ENCODE peak calls at places on chromosome 14, in five cellular contexts. X is neural progenitor cell, I is cerebellar nuclear complex, G is T-cell, O is NCI-H2081. C is an unnamed sample.

GRCh38 chr14:68506645-68507405 is 286.0 kb downstream of the ZFP36L1 start:
- DNase-seq in X (no peak), I (no peak), G (peak), O (no peak), C (no peak)

GRCh38 chr14:89908712-89909450 is 45.6 kb downstream of the EFCAB11 start:
- DNase-seq in X (no peak), I (no peak), G (no peak), O (no peak), C (no peak)

GRCh38 chr14:51081209-51081608 is 13.7 kb downstream of the TRIM9 start:
- DNase-seq in X (no peak), I (no peak), G (no peak), O (no peak), C (no peak)

GRCh38 chr14:21941885-21942284 is 268.3 kb upstream of the OR4E1 start:
- DNase-seq in X (no peak), I (no peak), G (no peak), O (no peak), C (no peak)

GRCh38 chr14:105011312-105011990 is 9.4 kb downstream of the CDCA4 start:
- DNase-seq in X (no peak), I (peak), G (no peak), O (no peak), C (no peak)

GRCh38 chr14:69741055-69741454 is 25.9 kb upstream of the SRSF5 start:
- DNase-seq in X (no peak), I (no peak), G (no peak), O (no peak), C (no peak)

GRCh38 chr14:23910081-23910875 is 43.3 kb upstream of the DHRS4 start:
- DNase-seq in X (peak), I (no peak), G (no peak), O (peak), C (peak)

GRCh38 chr14:24224618-24225071 is 7.5 kb downstream of the NEDD8 start:
- DNase-seq in X (no peak), I (no peak), G (no peak), O (no peak), C (peak)

GRCh38 chr14:80584638-80585505 is 356.7 kb downstream of the CEP128 start:
- DNase-seq in X (no peak), I (no peak), G (no peak), O (peak), C (peak)

GRCh38 chr14:94543450-94544123 is 17.7 kb upstream of the SERPINA4 start:
- DNase-seq in X (peak), I (no peak), G (no peak), O (no peak), C (no peak)

GRCh38 chr14:29637406-29637805 is 290.2 kb downstream of the PRKD1 start:
- DNase-seq in X (no peak), I (no peak), G (no peak), O (peak), C (no peak)

GRCh38 chr14:69703047-69704046 is 63.6 kb upstream of the SRSF5 start:
- DNase-seq in X (no peak), I (no peak), G (no peak), O (no peak), C (no peak)

GRCh38 chr14:95185452-95186392 is 28.4 kb upstream of the DICER1 start:
- DNase-seq in X (no peak), I (no peak), G (peak), O (no peak), C (no peak)

GRCh38 chr14:23009939-23010718 is at the start of gene C14orf93:
- DNase-seq in X (peak), I (peak), G (peak), O (peak), C (peak)

GRCh38 chr14:73627033-73627432 is 14.7 kb downstream of the ACOT6 start:
- DNase-seq in X (no peak), I (no peak), G (no peak), O (no peak), C (no peak)

GRCh38 chr14:105885561-105886320 is 359.4 kb downstream of the TMEM121 start:
- DNase-seq in X (no peak), I (no peak), G (no peak), O (no peak), C (no peak)

GRCh38 chr14:59215353-59215752 is 26.9 kb downstream of the DAAM1 start:
- DNase-seq in X (no peak), I (peak), G (no peak), O (no peak), C (no peak)

GRCh38 chr14:54207075-54207474 is 189.7 kb upstream of the CDKN3 start:
- DNase-seq in X (no peak), I (no peak), G (no peak), O (no peak), C (no peak)

GRCh38 chr14:54175298-54175942 is 218.8 kb upstream of the BMP4 start:
- DNase-seq in X (peak), I (no peak), G (no peak), O (peak), C (peak)

GRCh38 chr14:102500190-102500661 is 9.3 kb downstream of the ANKRD9 start:
- DNase-seq in X (no peak), I (no peak), G (no peak), O (no peak), C (no peak)

GRCh38 chr14:94372021-94372605 is 16.3 kb downstream of the SERPINA1 start:
- DNase-seq in X (peak), I (no peak), G (no peak), O (no peak), C (no peak)

GRCh38 chr14:46574236-46574970 is 77.2 kb downstream of the RPL10L start:
- DNase-seq in X (no peak), I (no peak), G (no peak), O (no peak), C (peak)

GRCh38 chr14:29857545-29857944 is 70.1 kb downstream of the PRKD1 start:
- DNase-seq in X (no peak), I (no peak), G (no peak), O (no peak), C (no peak)

GRCh38 chr14:36065831-36066230 is 110.7 kb downstream of the PTCSC3 start:
- DNase-seq in X (no peak), I (no peak), G (no peak), O (no peak), C (no peak)

GRCh38 chr14:104332634-104333270 is 194.4 kb downstream of the KIF26A start:
- DNase-seq in X (no peak), I (no peak), G (no peak), O (no peak), C (no peak)

GRCh38 chr14:22982013-22982476 is 306 bp downstream of the AJUBA start:
- DNase-seq in X (no peak), I (no peak), G (no peak), O (no peak), C (no peak)

C was measured in HS-5.